ENCODE peak calls at places on chromosome 21, in five cellular contexts. H, L, O, P and T are unnamed samples.

GRCh38 chr21:34726627-34727337 is 58.0 kb downstream of the CLIC6 start:
- DNase-seq in H (no peak), O (no peak), L (no peak), P (no peak), T (no peak)

GRCh38 chr21:30448514-30448913 is 8.4 kb downstream of the KRTAP15-1 start:
- DNase-seq in P (no peak), H (no peak), L (no peak), O (no peak), T (no peak)

GRCh38 chr21:30257773-30258172 is 25.0 kb downstream of the KRTAP24-1 start:
- DNase-seq in O (no peak), P (peak), L (no peak), H (no peak), T (no peak)

GRCh38 chr21:15138475-15138874 is 73.7 kb upstream of the NRIP1 start:
- DNase-seq in P (peak), L (no peak), O (no peak), H (no peak), T (no peak)

GRCh38 chr21:17501107-17502006 is 11.5 kb upstream of the CXADR start:
- DNase-seq in H (no peak), P (peak), L (no peak), O (no peak), T (no peak)

GRCh38 chr21:42397291-42398129 is 1.7 kb upstream of the TMPRSS3 start:
- DNase-seq in O (no peak), P (no peak), H (no peak), L (no peak), T (no peak)

GRCh38 chr21:25331286-25331685 is 276.0 kb downstream of the MRPL39 start:
- DNase-seq in O (no peak), P (no peak), H (no peak), L (no peak), T (no peak)

GRCh38 chr21:35578831-35579470 is 481.4 kb downstream of the SETD4 start:
- DNase-seq in P (no peak), L (no peak), O (no peak), H (no peak), T (no peak)

GRCh38 chr21:42027085-42027803 is 17.1 kb upstream of the ZBTB21 start:
- DNase-seq in P (no peak), L (no peak), O (no peak), H (no peak), T (no peak)

GRCh38 chr21:42162831-42163510 is 56.0 kb upstream of the ABCG1 start:
- DNase-seq in O (no peak), H (no peak), L (peak), P (peak), T (no peak)

GRCh38 chr21:35838350-35838749 is 222.0 kb downstream of the SETD4 start:
- DNase-seq in H (no peak), P (no peak), L (no peak), O (no peak), T (no peak)

GRCh38 chr21:44932366-44933181 is 7.3 kb upstream of the SLX9 start:
- DNase-seq in O (peak), H (no peak), L (no peak), P (peak), T (peak)

GRCh38 chr21:34132202-34132601 is 58.8 kb downstream of the MRPS6 start:
- DNase-seq in L (no peak), O (no peak), P (no peak), H (no peak), T (no peak)